ENCODE peak calls at places on chromosome 2, in ten cellular contexts. X is fibroblast of lung; M is WTC11; J is GM12865; I is bronchial epithelial cell; S is tibial nerve; F is body of pancreas; Y is brain microvascular endothelial cell; P is H9; R is CD4-positive, alpha-beta T cell. K is an unnamed sample.

GRCh38 chr2:45117383-45117782 is 108.1 kb upstream of the SIX2 start:
- DNase-seq in X (no peak), M (no peak), J (no peak), I (no peak), S (no peak), F (no peak), Y (no peak), P (no peak), R (no peak), K (no peak)

GRCh38 chr2:40363631-40364030 is 88.3 kb downstream of the SLC8A1 start:
- DNase-seq in X (peak; percentile 69), M (no peak), J (no peak), I (peak; percentile 83), S (no peak), F (no peak), Y (no peak), P (no peak), R (no peak), K (no peak)

GRCh38 chr2:96092580-96092877 is 23.8 kb downstream of the ADRA2B start:
- DNase-seq in X (no peak), M (peak; percentile 12), J (no peak), I (no peak), S (peak; percentile 3), F (no peak), Y (no peak), P (peak; percentile 27), R (no peak), K (no peak)

GRCh38 chr2:225354281-225354774 is 45.2 kb upstream of the NYAP2 start:
- DNase-seq in X (no peak), M (no peak), J (no peak), I (no peak), S (no peak), F (no peak), Y (peak; percentile 86), P (peak; percentile 23), R (no peak), K (peak; percentile 33)

GRCh38 chr2:2422621-2423020 is 91.5 kb upstream of the MYT1L start:
- DNase-seq in X (no peak), M (no peak), J (no peak), I (no peak), S (no peak), F (no peak), Y (no peak), P (no peak), R (no peak), K (no peak)

GRCh38 chr2:160351978-160352377 is 141.6 kb downstream of the RBMS1 start:
- DNase-seq in X (peak; percentile 69), M (no peak), J (no peak), I (peak; percentile 87), S (no peak), F (no peak), Y (peak; percentile 50), P (no peak), R (no peak), K (peak; percentile 52)

GRCh38 chr2:158845869-158846268 is 50.8 kb downstream of the DAPL1 start:
- DNase-seq in X (no peak), M (no peak), J (no peak), I (peak; percentile 61), S (no peak), F (no peak), Y (no peak), P (no peak), R (no peak), K (no peak)

GRCh38 chr2:182949572-182950189 is 83.2 kb upstream of the FRZB start:
- DNase-seq in X (no peak), M (no peak), J (no peak), I (peak; percentile 94), S (no peak), F (peak; percentile 12), Y (peak; percentile 68), P (no peak), R (no peak), K (peak; percentile 55)

GRCh38 chr2:46368416-46368815 is 71.2 kb downstream of the EPAS1 start:
- DNase-seq in X (no peak), M (no peak), J (no peak), I (no peak), S (no peak), F (no peak), Y (no peak), P (no peak), R (no peak), K (no peak)

GRCh38 chr2:46367286-46367685 is 70.1 kb downstream of the EPAS1 start:
- DNase-seq in X (no peak), M (no peak), J (no peak), I (no peak), S (no peak), F (no peak), Y (no peak), P (no peak), R (no peak), K (no peak)

GRCh38 chr2:46366675-46367067 is 69.5 kb downstream of the EPAS1 start:
- DNase-seq in X (no peak), M (no peak), J (no peak), I (no peak), S (no peak), F (no peak), Y (no peak), P (no peak), R (no peak), K (no peak)

GRCh38 chr2:46364797-46365457 is 67.7 kb downstream of the EPAS1 start:
- DNase-seq in X (peak; percentile 80), M (peak; percentile 30), J (peak; percentile 62), I (peak; percentile 59), S (peak; percentile 80), F (peak; percentile 43), Y (peak; percentile 67), P (no peak), R (no peak), K (peak; percentile 46)

DNA sequence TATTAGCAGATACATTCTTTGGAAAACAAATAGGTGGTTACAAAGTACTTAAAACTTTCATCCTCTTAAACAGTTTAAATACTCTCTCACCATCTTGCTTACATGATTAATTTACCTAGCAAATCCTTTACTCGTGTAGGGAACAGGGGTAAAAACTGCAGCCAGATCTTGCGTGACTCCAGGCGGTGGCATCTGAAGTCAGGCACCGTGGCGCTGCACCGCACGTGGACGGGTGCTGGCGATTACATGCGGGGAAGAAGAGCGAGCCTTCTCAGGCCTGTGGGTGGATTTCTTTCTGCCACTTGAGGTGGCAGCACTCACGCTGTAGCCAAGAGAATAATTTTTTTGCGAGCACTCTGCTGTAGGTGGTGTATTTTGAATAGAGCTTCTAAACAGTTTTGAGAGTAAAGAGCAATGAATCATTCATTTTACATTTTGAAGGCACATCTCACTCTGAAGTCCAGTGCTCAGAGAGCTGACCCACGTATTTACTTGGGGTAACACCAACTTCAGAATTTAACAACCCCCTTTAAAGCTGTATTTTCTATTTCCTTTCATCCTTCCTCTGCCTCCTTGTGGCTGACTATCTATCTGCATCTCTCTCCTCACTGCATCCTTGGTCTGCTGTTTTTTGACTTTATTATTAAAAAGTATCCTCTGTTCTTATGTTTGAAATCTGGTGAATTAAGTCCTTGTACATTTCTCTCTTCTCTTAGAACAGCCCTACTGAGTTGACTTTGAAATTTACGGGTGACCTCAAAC is 68.9 kb downstream of the EPAS1 start:
- DNase-seq in X (peak; percentile 46), M (no peak), J (no peak), I (no peak), S (no peak), F (no peak), Y (no peak), P (no peak), R (no peak), K (peak; percentile 16)
- TF ChIP-seq CTCF in X (peak; percentile 60), M (no peak), J (peak; percentile 29), I (peak; percentile 25), S (peak; percentile 48), F (no peak), Y (peak; percentile 72), P (peak; percentile 71), R (no peak), K (peak; percentile 83)

GRCh38 chr2:217064234-217065103 is 204.6 kb upstream of the TNP1 start:
- DNase-seq in X (peak; percentile 51), M (peak; percentile 29), J (peak; percentile 15), I (no peak), S (peak; percentile 41), F (no peak), Y (peak; percentile 49), P (peak; percentile 52), R (no peak), K (no peak)

GRCh38 chr2:217067787-217068186 is 207.9 kb upstream of the TNP1 start:
- DNase-seq in X (no peak), M (no peak), J (no peak), I (no peak), S (no peak), F (no peak), Y (no peak), P (no peak), R (no peak), K (no peak)

GRCh38 chr2:217066510-217067270 is 206.8 kb upstream of the TNP1 start:
- DNase-seq in X (peak; percentile 45), M (no peak), J (no peak), I (no peak), S (no peak), F (no peak), Y (no peak), P (no peak), R (no peak), K (no peak)

GRCh38 chr2:217068677-217069250 is 208.9 kb upstream of the TNP1 start:
- DNase-seq in X (no peak), M (no peak), J (no peak), I (no peak), S (no peak), F (no peak), Y (no peak), P (no peak), R (no peak), K (no peak)

GRCh38 chr2:217065695-217066405 is 206.0 kb upstream of the TNP1 start:
- DNase-seq in X (peak; percentile 99), M (no peak), J (no peak), I (peak; percentile 90), S (no peak), F (no peak), Y (peak; percentile 61), P (no peak), R (no peak), K (peak; percentile 85)
- TF ChIP-seq CTCF in X (no peak), M (no peak), J (no peak), I (no peak), S (no peak), F (no peak), Y (no peak), P (no peak), R (no peak), K (no peak)

DNA sequence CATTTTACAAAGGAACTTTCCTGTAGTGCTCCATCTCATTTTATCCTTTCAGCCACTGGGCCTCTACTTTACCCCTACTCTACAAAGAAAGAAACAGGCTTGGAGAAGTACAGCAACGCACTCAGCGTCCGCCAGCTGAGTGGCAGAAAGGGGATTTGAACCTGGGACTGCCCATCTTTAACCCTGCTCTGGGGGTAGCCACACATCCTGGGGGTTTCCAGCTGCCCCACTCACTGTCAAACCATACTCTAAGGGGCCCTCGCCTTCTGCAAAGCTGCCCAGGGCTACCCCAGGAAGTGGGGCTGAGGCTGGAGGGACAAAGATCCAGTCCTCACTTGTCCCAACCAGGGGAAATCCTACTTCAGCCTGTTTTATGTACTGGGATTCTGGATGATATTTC is 17.9 kb downstream of the HS1BP3 start:
- DNase-seq in X (no peak), M (no peak), J (no peak), I (no peak), S (no peak), F (no peak), Y (no peak), P (no peak), R (no peak), K (no peak)
- TF ChIP-seq CTCF in X (no peak), M (no peak), J (no peak), I (no peak), S (no peak), F (no peak), Y (no peak), P (no peak), R (no peak), K (no peak)

DNA sequence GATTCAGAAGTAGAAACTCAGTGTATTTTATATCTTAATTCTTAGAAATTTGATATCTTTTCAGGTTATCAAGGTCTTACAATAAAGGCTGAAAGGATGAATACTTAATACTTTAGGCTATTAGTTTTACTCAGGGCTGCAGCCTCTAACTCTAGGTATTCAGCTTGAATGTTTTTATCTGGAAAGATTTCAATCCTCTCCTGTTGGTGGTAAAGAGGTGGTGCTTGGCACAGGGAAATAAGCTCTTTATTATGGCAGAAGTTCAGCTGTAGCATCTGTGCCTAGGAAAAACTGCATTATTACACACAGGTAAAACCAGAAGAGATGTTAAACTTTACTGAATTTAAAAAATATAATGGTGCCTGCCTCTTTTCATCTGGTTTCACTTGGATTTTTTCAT is 11.1 kb downstream of the ACVR2A start:
- DNase-seq in X (no peak), M (no peak), J (no peak), I (no peak), S (no peak), F (no peak), Y (no peak), P (no peak), R (no peak), K (no peak)
- TF ChIP-seq CTCF in X (no peak), M (no peak), J (no peak), I (no peak), S (no peak), F (no peak), Y (no peak), P (no peak), R (no peak), K (no peak)

K was measured in HFFc6.